ENCODE peak calls at places on chromosome 9, in eight cellular contexts. One of them, this sample, is unnamed.

GRCh38 chr9:130549093-130549735 is 30.2 kb upstream of the FUBP3 start:
- DNase-seq in left ventricle myocardium inferior: no peak
- DNase-seq in D721Med: no peak
- DNase-seq in coronary artery: no peak
- DNase-seq in stomach: no peak
- DNase-seq in pancreas: no peak
- DNase-seq in bronchial epithelial cell: no peak
- DNase-seq in uterus: no peak
- DNase-seq in this sample: no peak

GRCh38 chr9:34079181-34079580 is 30.5 kb upstream of the UBAP2 start:
- DNase-seq in left ventricle myocardium inferior: no peak
- DNase-seq in D721Med: no peak
- DNase-seq in coronary artery: no peak
- DNase-seq in stomach: no peak
- DNase-seq in pancreas: no peak
- DNase-seq in bronchial epithelial cell: peak
- DNase-seq in uterus: no peak
- DNase-seq in this sample: no peak

GRCh38 chr9:80556631-80557030 is 984.9 kb downstream of the TLE4 start:
- DNase-seq in left ventricle myocardium inferior: no peak
- DNase-seq in D721Med: no peak
- DNase-seq in coronary artery: no peak
- DNase-seq in stomach: no peak
- DNase-seq in pancreas: no peak
- DNase-seq in bronchial epithelial cell: peak
- DNase-seq in uterus: no peak
- DNase-seq in this sample: no peak

GRCh38 chr9:136686534-136686793 is 793 bp downstream of the AGPAT2 start:
- DNase-seq in left ventricle myocardium inferior: no peak
- DNase-seq in D721Med: no peak
- DNase-seq in coronary artery: no peak
- DNase-seq in stomach: no peak
- DNase-seq in pancreas: no peak
- DNase-seq in bronchial epithelial cell: no peak
- DNase-seq in uterus: no peak
- DNase-seq in this sample: no peak

GRCh38 chr9:76116913-76117312 is 226.4 kb downstream of the PCSK5 start:
- DNase-seq in left ventricle myocardium inferior: no peak
- DNase-seq in D721Med: no peak
- DNase-seq in coronary artery: no peak
- DNase-seq in stomach: no peak
- DNase-seq in pancreas: no peak
- DNase-seq in bronchial epithelial cell: peak
- DNase-seq in uterus: no peak
- DNase-seq in this sample: no peak

GRCh38 chr9:129131300-129132145 is 20.3 kb downstream of the PTPA start:
- DNase-seq in left ventricle myocardium inferior: peak
- DNase-seq in D721Med: peak
- DNase-seq in coronary artery: peak
- DNase-seq in stomach: peak
- DNase-seq in pancreas: peak
- DNase-seq in bronchial epithelial cell: peak
- DNase-seq in uterus: peak
- DNase-seq in this sample: peak

GRCh38 chr9:98168952-98169488 is 23.4 kb downstream of the CORO2A start:
- DNase-seq in left ventricle myocardium inferior: peak
- DNase-seq in D721Med: no peak
- DNase-seq in coronary artery: no peak
- DNase-seq in stomach: peak
- DNase-seq in pancreas: no peak
- DNase-seq in bronchial epithelial cell: peak
- DNase-seq in uterus: no peak
- DNase-seq in this sample: peak

GRCh38 chr9:32291370-32291769 is 93.1 kb upstream of the ACO1 start:
- DNase-seq in left ventricle myocardium inferior: no peak
- DNase-seq in D721Med: no peak
- DNase-seq in coronary artery: no peak
- DNase-seq in stomach: no peak
- DNase-seq in pancreas: no peak
- DNase-seq in bronchial epithelial cell: no peak
- DNase-seq in uterus: no peak
- DNase-seq in this sample: no peak

GRCh38 chr9:15755660-15756059 is 202.8 kb downstream of the CCDC171 start:
- DNase-seq in left ventricle myocardium inferior: no peak
- DNase-seq in D721Med: no peak
- DNase-seq in coronary artery: no peak
- DNase-seq in stomach: no peak
- DNase-seq in pancreas: no peak
- DNase-seq in bronchial epithelial cell: no peak
- DNase-seq in uterus: no peak
- DNase-seq in this sample: no peak

GRCh38 chr9:134412298-134412711 is 86.0 kb downstream of the RXRA start:
- DNase-seq in left ventricle myocardium inferior: no peak
- DNase-seq in D721Med: no peak
- DNase-seq in coronary artery: no peak
- DNase-seq in stomach: no peak
- DNase-seq in pancreas: no peak
- DNase-seq in bronchial epithelial cell: no peak
- DNase-seq in uterus: no peak
- DNase-seq in this sample: peak

GRCh38 chr9:110919609-110920008 is 118.7 kb downstream of the LPAR1 start:
- DNase-seq in left ventricle myocardium inferior: no peak
- DNase-seq in D721Med: no peak
- DNase-seq in coronary artery: no peak
- DNase-seq in stomach: no peak
- DNase-seq in pancreas: no peak
- DNase-seq in bronchial epithelial cell: peak
- DNase-seq in uterus: no peak
- DNase-seq in this sample: no peak

GRCh38 chr9:126652140-126652558 is 38.4 kb downstream of the LMX1B start:
- DNase-seq in left ventricle myocardium inferior: no peak
- DNase-seq in D721Med: no peak
- DNase-seq in coronary artery: no peak
- DNase-seq in stomach: peak
- DNase-seq in pancreas: no peak
- DNase-seq in bronchial epithelial cell: no peak
- DNase-seq in uterus: no peak
- DNase-seq in this sample: no peak

GRCh38 chr9:104386425-104387069 is 117.5 kb upstream of the OR13F1 start:
- DNase-seq in left ventricle myocardium inferior: no peak
- DNase-seq in D721Med: no peak
- DNase-seq in coronary artery: no peak
- DNase-seq in stomach: no peak
- DNase-seq in pancreas: no peak
- DNase-seq in bronchial epithelial cell: peak
- DNase-seq in uterus: no peak
- DNase-seq in this sample: no peak

GRCh38 chr9:122192261-122192875 is 32.7 kb downstream of the MORN5 start:
- DNase-seq in left ventricle myocardium inferior: no peak
- DNase-seq in D721Med: no peak
- DNase-seq in coronary artery: no peak
- DNase-seq in stomach: peak
- DNase-seq in pancreas: no peak
- DNase-seq in bronchial epithelial cell: no peak
- DNase-seq in uterus: no peak
- DNase-seq in this sample: no peak

GRCh38 chr9:135799261-135799660 is 97.3 kb downstream of the KCNT1 start:
- DNase-seq in left ventricle myocardium inferior: no peak
- DNase-seq in D721Med: no peak
- DNase-seq in coronary artery: no peak
- DNase-seq in stomach: no peak
- DNase-seq in pancreas: no peak
- DNase-seq in bronchial epithelial cell: no peak
- DNase-seq in uterus: no peak
- DNase-seq in this sample: no peak

GRCh38 chr9:78131969-78132687 is 100.5 kb upstream of the GNAQ start:
- DNase-seq in left ventricle myocardium inferior: no peak
- DNase-seq in D721Med: no peak
- DNase-seq in coronary artery: no peak
- DNase-seq in stomach: no peak
- DNase-seq in pancreas: no peak
- DNase-seq in bronchial epithelial cell: peak
- DNase-seq in uterus: no peak
- DNase-seq in this sample: no peak

GRCh38 chr9:78127271-78128225 is 95.9 kb upstream of the GNAQ start:
- DNase-seq in left ventricle myocardium inferior: no peak
- DNase-seq in D721Med: no peak
- DNase-seq in coronary artery: no peak
- DNase-seq in stomach: no peak
- DNase-seq in pancreas: no peak
- DNase-seq in bronchial epithelial cell: no peak
- DNase-seq in uterus: no peak
- DNase-seq in this sample: peak

GRCh38 chr9:78132688-78133033 is 101.0 kb upstream of the GNAQ start:
- DNase-seq in left ventricle myocardium inferior: no peak
- DNase-seq in D721Med: no peak
- DNase-seq in coronary artery: no peak
- DNase-seq in stomach: no peak
- DNase-seq in pancreas: no peak
- DNase-seq in bronchial epithelial cell: no peak
- DNase-seq in uterus: no peak
- DNase-seq in this sample: no peak

GRCh38 chr9:78130853-78131252 is 99.2 kb upstream of the GNAQ start:
- DNase-seq in left ventricle myocardium inferior: no peak
- DNase-seq in D721Med: no peak
- DNase-seq in coronary artery: no peak
- DNase-seq in stomach: no peak
- DNase-seq in pancreas: no peak
- DNase-seq in bronchial epithelial cell: no peak
- DNase-seq in uterus: no peak
- DNase-seq in this sample: no peak

GRCh38 chr9:78130004-78130403 is 98.4 kb upstream of the GNAQ start:
- DNase-seq in left ventricle myocardium inferior: no peak
- DNase-seq in D721Med: no peak
- DNase-seq in coronary artery: no peak
- DNase-seq in stomach: no peak
- DNase-seq in pancreas: no peak
- DNase-seq in bronchial epithelial cell: peak
- DNase-seq in uterus: no peak
- DNase-seq in this sample: no peak
- TF ChIP-seq CTCF in left ventricle myocardium inferior: no peak
- TF ChIP-seq CTCF in D721Med: no peak
- TF ChIP-seq CTCF in coronary artery: no peak
- TF ChIP-seq CTCF in stomach: no peak
- TF ChIP-seq CTCF in pancreas: no peak
- TF ChIP-seq CTCF in bronchial epithelial cell: peak
- TF ChIP-seq CTCF in uterus: no peak
- TF ChIP-seq CTCF in this sample: no peak

GRCh38 chr9:85471791-85472190 is 270.0 kb downstream of the AGTPBP1 start:
- DNase-seq in left ventricle myocardium inferior: no peak
- DNase-seq in D721Med: no peak
- DNase-seq in coronary artery: no peak
- DNase-seq in stomach: no peak
- DNase-seq in pancreas: no peak
- DNase-seq in bronchial epithelial cell: no peak
- DNase-seq in uterus: no peak
- DNase-seq in this sample: no peak
- TF ChIP-seq CTCF in left ventricle myocardium inferior: no peak
- TF ChIP-seq CTCF in D721Med: no peak
- TF ChIP-seq CTCF in coronary artery: no peak
- TF ChIP-seq CTCF in stomach: no peak
- TF ChIP-seq CTCF in pancreas: no peak
- TF ChIP-seq CTCF in bronchial epithelial cell: no peak
- TF ChIP-seq CTCF in uterus: no peak
- TF ChIP-seq CTCF in this sample: no peak

DNA sequence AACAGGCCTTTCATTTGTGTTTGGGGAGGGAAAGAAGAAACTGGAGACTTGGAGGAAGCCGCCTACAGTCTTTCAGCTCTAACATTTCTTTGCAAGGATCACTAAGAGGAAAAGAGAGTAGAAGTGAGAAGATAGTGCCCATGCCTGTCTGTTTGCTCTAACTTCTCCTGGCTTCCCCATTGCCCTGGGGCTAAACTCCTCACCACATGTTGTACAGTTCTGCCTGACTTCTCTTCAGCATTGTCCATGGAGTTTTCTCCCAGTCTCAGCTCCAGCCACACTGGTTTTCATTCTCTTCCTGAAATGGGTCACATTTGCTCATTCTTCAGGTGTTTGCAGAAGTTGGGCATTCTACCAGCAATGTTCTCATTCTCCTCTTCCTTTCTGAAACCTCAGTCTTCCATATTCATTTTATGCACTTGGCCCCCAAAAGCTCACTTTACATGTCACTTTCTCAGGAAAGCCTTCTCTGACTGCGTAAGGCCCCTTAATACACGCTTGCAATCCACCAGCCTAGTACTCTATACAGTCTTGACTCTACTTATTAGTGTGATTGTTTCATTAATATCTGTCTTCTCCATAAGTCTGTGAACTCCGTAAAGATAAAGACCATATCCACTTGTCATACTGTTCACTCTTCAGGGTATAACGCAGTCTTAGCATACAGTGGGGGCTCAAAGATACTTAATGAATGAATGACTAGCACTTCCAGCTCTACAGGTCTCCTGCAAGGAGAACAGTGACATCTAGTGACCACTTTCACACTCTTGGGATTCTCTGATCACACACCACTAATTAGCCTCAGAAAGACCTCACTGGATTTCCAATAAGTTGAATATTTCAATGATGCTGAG is 40.2 kb upstream of the TRIM32 start:
- DNase-seq in left ventricle myocardium inferior: no peak
- DNase-seq in D721Med: no peak
- DNase-seq in coronary artery: no peak
- DNase-seq in stomach: no peak
- DNase-seq in pancreas: no peak
- DNase-seq in bronchial epithelial cell: peak
- DNase-seq in uterus: no peak
- DNase-seq in this sample: no peak
- TF ChIP-seq CTCF in left ventricle myocardium inferior: peak
- TF ChIP-seq CTCF in D721Med: peak
- TF ChIP-seq CTCF in coronary artery: peak
- TF ChIP-seq CTCF in stomach: no peak
- TF ChIP-seq CTCF in pancreas: peak
- TF ChIP-seq CTCF in bronchial epithelial cell: peak
- TF ChIP-seq CTCF in uterus: peak
- TF ChIP-seq CTCF in this sample: no peak

DNA sequence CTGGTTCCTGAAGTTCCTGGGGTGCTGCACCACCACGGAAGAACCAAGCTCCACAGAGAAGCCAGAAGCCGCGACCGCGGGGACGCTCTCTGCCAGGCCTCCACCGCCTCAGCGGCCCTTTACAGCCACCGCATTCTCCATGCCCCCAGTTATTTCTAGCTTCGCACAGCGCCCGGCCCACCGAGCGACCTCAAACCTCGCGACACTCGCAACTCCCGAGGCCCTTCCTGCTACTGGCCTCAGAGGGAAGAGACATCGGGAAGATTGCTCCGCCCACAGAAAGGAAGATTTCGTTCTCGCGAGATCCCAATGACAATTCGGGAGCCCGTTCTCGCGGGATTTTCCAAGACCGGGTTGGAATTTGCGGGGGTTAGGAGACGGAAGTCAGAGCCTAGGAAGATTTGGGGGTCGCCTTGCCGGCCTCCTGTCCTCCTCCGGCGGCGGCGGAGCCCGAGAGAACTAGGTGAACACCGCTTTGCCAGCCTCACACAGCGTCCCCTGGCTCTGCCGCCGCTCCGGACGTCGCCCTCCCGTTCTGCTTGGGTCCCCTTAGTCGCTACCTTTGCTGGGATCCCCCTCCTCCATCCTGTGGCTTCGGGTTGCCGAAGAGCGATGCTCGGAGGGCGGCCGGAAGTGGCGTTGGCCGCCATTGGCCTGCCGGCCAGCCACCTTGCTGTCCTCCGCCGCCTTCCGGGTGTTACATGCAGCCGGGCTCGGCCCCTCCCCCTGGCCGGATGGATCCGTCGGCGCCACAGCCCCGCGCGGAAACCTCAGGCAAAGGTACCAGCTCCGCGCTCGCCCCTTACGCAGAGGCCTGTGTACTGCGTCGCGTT is at the start of gene ERCC6L2:
- DNase-seq in left ventricle myocardium inferior: peak
- DNase-seq in D721Med: peak
- DNase-seq in coronary artery: peak
- DNase-seq in stomach: peak
- DNase-seq in pancreas: peak
- DNase-seq in bronchial epithelial cell: peak
- DNase-seq in uterus: peak
- DNase-seq in this sample: peak
- TF ChIP-seq CTCF in left ventricle myocardium inferior: peak
- TF ChIP-seq CTCF in D721Med: no peak
- TF ChIP-seq CTCF in coronary artery: no peak
- TF ChIP-seq CTCF in stomach: no peak
- TF ChIP-seq CTCF in pancreas: no peak
- TF ChIP-seq CTCF in bronchial epithelial cell: no peak
- TF ChIP-seq CTCF in uterus: no peak
- TF ChIP-seq CTCF in this sample: peak

This sample was measured in breast epithelium.